ENCODE peak calls at places on chromosomes 12 and 14, in eight cellular contexts. One of them, this sample, is unnamed.

GRCh38 chr12:72511493-72511892 is 239.3 kb downstream of the TRHDE start:
- DNase-seq in neural progenitor cell: no peak
- DNase-seq in CD4-positive, alpha-beta memory T cell: no peak
- DNase-seq in mammary epithelial cell: no peak
- DNase-seq in effector memory CD4-positive, alpha-beta T cell: no peak
- DNase-seq in CD8-positive, alpha-beta T cell: no peak
- DNase-seq in MM.1S: no peak
- DNase-seq in PC-3: peak; percentile 4
- DNase-seq in this sample: no peak

GRCh38 chr14:100376751-100377171 is 53.6 kb downstream of the SLC25A47 start:
- DNase-seq in mammary epithelial cell: peak; percentile 24
- DNase-seq in PC-3: peak; percentile 58
- DNase-seq in CD8-positive, alpha-beta T cell: no peak
- DNase-seq in neural progenitor cell: peak; percentile 65
- DNase-seq in effector memory CD4-positive, alpha-beta T cell: no peak
- DNase-seq in CD4-positive, alpha-beta memory T cell: no peak
- DNase-seq in MM.1S: no peak
- DNase-seq in this sample: no peak

GRCh38 chr14:63893701-63894458 is 41.1 kb downstream of the SYNE2 start:
- DNase-seq in effector memory CD4-positive, alpha-beta T cell: no peak
- DNase-seq in CD4-positive, alpha-beta memory T cell: no peak
- DNase-seq in PC-3: no peak
- DNase-seq in neural progenitor cell: peak; percentile 34
- DNase-seq in MM.1S: no peak
- DNase-seq in mammary epithelial cell: peak; percentile 42
- DNase-seq in CD8-positive, alpha-beta T cell: no peak
- DNase-seq in this sample: peak; percentile 79

GRCh38 chr14:52902971-52903385 is 47.9 kb downstream of the FERMT2 start:
- DNase-seq in PC-3: peak; percentile 45
- DNase-seq in mammary epithelial cell: peak; percentile 29
- DNase-seq in neural progenitor cell: no peak
- DNase-seq in CD8-positive, alpha-beta T cell: no peak
- DNase-seq in CD4-positive, alpha-beta memory T cell: no peak
- DNase-seq in MM.1S: no peak
- DNase-seq in effector memory CD4-positive, alpha-beta T cell: no peak
- DNase-seq in this sample: no peak

GRCh38 chr14:76227450-76228050 is 75.8 kb downstream of the GPATCH2L start:
- DNase-seq in mammary epithelial cell: peak; percentile 78
- DNase-seq in effector memory CD4-positive, alpha-beta T cell: no peak
- DNase-seq in CD8-positive, alpha-beta T cell: no peak
- DNase-seq in PC-3: peak; percentile 81
- DNase-seq in MM.1S: no peak
- DNase-seq in CD4-positive, alpha-beta memory T cell: no peak
- DNase-seq in neural progenitor cell: no peak
- DNase-seq in this sample: no peak

GRCh38 chr14:99975190-99975589 is 90.0 kb upstream of the EVL start:
- DNase-seq in CD8-positive, alpha-beta T cell: no peak
- DNase-seq in neural progenitor cell: no peak
- DNase-seq in effector memory CD4-positive, alpha-beta T cell: no peak
- DNase-seq in MM.1S: no peak
- DNase-seq in CD4-positive, alpha-beta memory T cell: no peak
- DNase-seq in PC-3: no peak
- DNase-seq in mammary epithelial cell: no peak
- DNase-seq in this sample: no peak

GRCh38 chr12:57896437-57897201 is 44.7 kb upstream of the ATP23 start:
- DNase-seq in mammary epithelial cell: no peak
- DNase-seq in CD4-positive, alpha-beta memory T cell: no peak
- DNase-seq in CD8-positive, alpha-beta T cell: no peak
- DNase-seq in PC-3: no peak
- DNase-seq in effector memory CD4-positive, alpha-beta T cell: no peak
- DNase-seq in MM.1S: peak; percentile 31
- DNase-seq in neural progenitor cell: peak; percentile 78
- DNase-seq in this sample: peak; percentile 66

GRCh38 chr12:99670635-99671034 is 23.1 kb downstream of the GARIN6 start:
- DNase-seq in mammary epithelial cell: no peak
- DNase-seq in effector memory CD4-positive, alpha-beta T cell: no peak
- DNase-seq in PC-3: peak; percentile 11
- DNase-seq in CD4-positive, alpha-beta memory T cell: no peak
- DNase-seq in neural progenitor cell: no peak
- DNase-seq in CD8-positive, alpha-beta T cell: no peak
- DNase-seq in MM.1S: no peak
- DNase-seq in this sample: no peak

GRCh38 chr14:105401699-105402098 is 3.4 kb downstream of the TEX22 start:
- DNase-seq in CD8-positive, alpha-beta T cell: no peak
- DNase-seq in neural progenitor cell: no peak
- DNase-seq in mammary epithelial cell: no peak
- DNase-seq in CD4-positive, alpha-beta memory T cell: no peak
- DNase-seq in MM.1S: no peak
- DNase-seq in effector memory CD4-positive, alpha-beta T cell: no peak
- DNase-seq in PC-3: no peak
- DNase-seq in this sample: no peak
- H3K9me3 ChIP-seq in CD8-positive, alpha-beta T cell: no peaks in the 10 kb centered on the region
- H3K9me3 ChIP-seq in neural progenitor cell: peaks cover 8% of the 10 kb centered on the region
- H3K9me3 ChIP-seq in mammary epithelial cell: peaks cover 8% of the 10 kb centered on the region
- H3K9me3 ChIP-seq in CD4-positive, alpha-beta memory T cell: no peaks in the 10 kb centered on the region
- H3K9me3 ChIP-seq in MM.1S: no peaks in the 10 kb centered on the region
- H3K9me3 ChIP-seq in effector memory CD4-positive, alpha-beta T cell: no peaks in the 10 kb centered on the region
- H3K9me3 ChIP-seq in PC-3: no peaks in the 10 kb centered on the region
- H3K9me3 ChIP-seq in this sample: no peaks in the 10 kb centered on the region

GRCh38 chr12:107762874-107763273 is 1.9 kb upstream of the PRDM4 start:
- DNase-seq in CD8-positive, alpha-beta T cell: no peak
- DNase-seq in effector memory CD4-positive, alpha-beta T cell: no peak
- DNase-seq in neural progenitor cell: no peak
- DNase-seq in CD4-positive, alpha-beta memory T cell: no peak
- DNase-seq in PC-3: no peak
- DNase-seq in MM.1S: no peak
- DNase-seq in mammary epithelial cell: no peak
- DNase-seq in this sample: no peak

GRCh38 chr12:107759410-107759809 is 1.5 kb downstream of the PRDM4 start:
- DNase-seq in PC-3: peak; percentile 92
- DNase-seq in neural progenitor cell: peak; percentile 43
- DNase-seq in MM.1S: peak; percentile 74
- DNase-seq in CD4-positive, alpha-beta memory T cell: no peak
- DNase-seq in effector memory CD4-positive, alpha-beta T cell: no peak
- DNase-seq in CD8-positive, alpha-beta T cell: no peak
- DNase-seq in mammary epithelial cell: peak; percentile 89
- DNase-seq in this sample: no peak

GRCh38 chr12:107760817-107761501 is at the start of gene PRDM4:
- DNase-seq in effector memory CD4-positive, alpha-beta T cell: peak; percentile 84
- DNase-seq in mammary epithelial cell: peak; percentile 91
- DNase-seq in CD4-positive, alpha-beta memory T cell: peak; percentile 93
- DNase-seq in MM.1S: peak; percentile 95
- DNase-seq in CD8-positive, alpha-beta T cell: peak; percentile 93
- DNase-seq in PC-3: peak; percentile 98
- DNase-seq in neural progenitor cell: peak; percentile 99
- DNase-seq in this sample: peak; percentile 96

GRCh38 chr12:107761502-107761904 is 566 bp upstream of the PRDM4 start:
- DNase-seq in MM.1S: no peak
- DNase-seq in effector memory CD4-positive, alpha-beta T cell: no peak
- DNase-seq in mammary epithelial cell: no peak
- DNase-seq in neural progenitor cell: peak; percentile 49
- DNase-seq in PC-3: peak; percentile 14
- DNase-seq in CD4-positive, alpha-beta memory T cell: no peak
- DNase-seq in CD8-positive, alpha-beta T cell: peak; percentile 57
- DNase-seq in this sample: no peak

GRCh38 chr12:107760207-107760816 is 625 bp downstream of the PRDM4 start:
- DNase-seq in CD8-positive, alpha-beta T cell: peak; percentile 61
- DNase-seq in CD4-positive, alpha-beta memory T cell: peak; percentile 42
- DNase-seq in PC-3: peak; percentile 33
- DNase-seq in mammary epithelial cell: peak; percentile 21
- DNase-seq in effector memory CD4-positive, alpha-beta T cell: peak; percentile 14
- DNase-seq in MM.1S: peak; percentile 33
- DNase-seq in neural progenitor cell: peak; percentile 50
- DNase-seq in this sample: no peak
- H3K4me1 ChIP-seq in CD8-positive, alpha-beta T cell: peaks cover 31% of the 10 kb centered on the region
- H3K4me1 ChIP-seq in CD4-positive, alpha-beta memory T cell: peaks cover 41% of the 10 kb centered on the region
- H3K4me1 ChIP-seq in PC-3: peaks cover 17% of the 10 kb centered on the region
- H3K4me1 ChIP-seq in mammary epithelial cell: peaks cover 21% of the 10 kb centered on the region
- H3K4me1 ChIP-seq in effector memory CD4-positive, alpha-beta T cell: peaks cover 24% of the 10 kb centered on the region
- H3K4me1 ChIP-seq in MM.1S: peaks cover 14% of the 10 kb centered on the region
- H3K4me1 ChIP-seq in neural progenitor cell: peaks cover 11% of the 10 kb centered on the region
- H3K4me1 ChIP-seq in this sample: peaks cover 22% of the 10 kb centered on the region

DNA sequence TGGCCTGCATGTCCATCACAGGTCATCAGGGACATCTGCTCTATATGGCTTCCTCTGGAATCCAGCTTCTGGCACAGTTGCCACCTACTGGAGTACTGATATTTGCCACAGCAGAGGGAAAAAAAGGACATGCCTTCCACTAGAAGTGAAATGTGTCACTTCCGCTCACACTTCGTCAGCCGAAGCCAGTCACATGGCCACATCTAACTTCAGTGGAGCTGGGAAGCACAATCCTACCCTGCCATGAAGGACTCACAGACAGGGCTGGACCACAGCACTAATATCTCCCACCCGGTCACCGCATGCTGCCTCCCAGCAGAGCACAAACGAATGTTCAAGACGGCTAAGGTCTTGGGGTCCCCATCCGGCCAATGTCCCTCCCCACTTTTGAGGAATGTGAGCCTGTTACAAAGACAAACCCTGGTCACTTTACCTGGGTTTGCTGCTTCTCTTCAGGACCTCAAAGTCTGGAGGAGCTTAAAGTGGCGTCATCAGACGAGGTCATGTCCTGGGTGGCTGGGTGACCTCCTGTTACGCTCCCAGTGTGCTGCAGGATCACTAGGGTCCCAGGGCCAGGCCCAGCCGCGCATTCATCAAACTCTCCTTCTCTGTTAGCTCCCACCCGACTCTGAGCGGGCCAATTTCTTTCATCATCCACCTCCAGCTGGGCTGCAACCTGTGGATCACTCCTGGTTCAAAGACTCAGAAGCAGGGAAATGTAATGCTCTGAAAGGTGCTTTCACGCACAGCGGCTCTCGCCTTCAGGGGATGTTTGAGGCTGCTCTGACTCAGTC is 98.5 kb downstream of the GCH1 start:
- DNase-seq in MM.1S: no peak
- DNase-seq in neural progenitor cell: no peak
- DNase-seq in effector memory CD4-positive, alpha-beta T cell: no peak
- DNase-seq in CD4-positive, alpha-beta memory T cell: no peak
- DNase-seq in mammary epithelial cell: no peak
- DNase-seq in CD8-positive, alpha-beta T cell: no peak
- DNase-seq in PC-3: no peak
- DNase-seq in this sample: no peak
- H3K27ac ChIP-seq in MM.1S: no peak overlapping the region
- H3K27ac ChIP-seq in neural progenitor cell: no peak overlapping the region
- H3K27ac ChIP-seq in effector memory CD4-positive, alpha-beta T cell: no peak overlapping the region
- H3K27ac ChIP-seq in CD4-positive, alpha-beta memory T cell: no peak overlapping the region
- H3K27ac ChIP-seq in mammary epithelial cell: no peak overlapping the region
- H3K27ac ChIP-seq in CD8-positive, alpha-beta T cell: no peak overlapping the region
- H3K27ac ChIP-seq in PC-3: no peak overlapping the region
- H3K27ac ChIP-seq in this sample: no peak overlapping the region

GRCh38 chr12:66156654-66157053 is 13.1 kb downstream of the TMBIM4 start:
- DNase-seq in CD4-positive, alpha-beta memory T cell: no peak
- DNase-seq in PC-3: peak; percentile 59
- DNase-seq in CD8-positive, alpha-beta T cell: no peak
- DNase-seq in mammary epithelial cell: no peak
- DNase-seq in MM.1S: no peak
- DNase-seq in effector memory CD4-positive, alpha-beta T cell: no peak
- DNase-seq in neural progenitor cell: no peak
- DNase-seq in this sample: no peak
- H3K9me3 ChIP-seq in CD4-positive, alpha-beta memory T cell: no peaks in the 10 kb centered on the region
- H3K9me3 ChIP-seq in PC-3: no peaks in the 10 kb centered on the region
- H3K9me3 ChIP-seq in CD8-positive, alpha-beta T cell: no peaks in the 10 kb centered on the region
- H3K9me3 ChIP-seq in mammary epithelial cell: no peaks in the 10 kb centered on the region
- H3K9me3 ChIP-seq in MM.1S: no peaks in the 10 kb centered on the region
- H3K9me3 ChIP-seq in effector memory CD4-positive, alpha-beta T cell: no peaks in the 10 kb centered on the region
- H3K9me3 ChIP-seq in neural progenitor cell: no peaks in the 10 kb centered on the region
- H3K9me3 ChIP-seq in this sample: no peaks in the 10 kb centered on the region

GRCh38 chr12:105935981-105936380 is 202.8 kb downstream of the NUAK1 start:
- DNase-seq in CD4-positive, alpha-beta memory T cell: no peak
- DNase-seq in PC-3: peak; percentile 34
- DNase-seq in MM.1S: no peak
- DNase-seq in mammary epithelial cell: peak; percentile 71
- DNase-seq in effector memory CD4-positive, alpha-beta T cell: no peak
- DNase-seq in neural progenitor cell: no peak
- DNase-seq in CD8-positive, alpha-beta T cell: no peak
- DNase-seq in this sample: no peak

GRCh38 chr12:105936496-105936895 is 202.3 kb downstream of the NUAK1 start:
- DNase-seq in mammary epithelial cell: no peak
- DNase-seq in neural progenitor cell: no peak
- DNase-seq in CD8-positive, alpha-beta T cell: no peak
- DNase-seq in CD4-positive, alpha-beta memory T cell: no peak
- DNase-seq in effector memory CD4-positive, alpha-beta T cell: no peak
- DNase-seq in MM.1S: no peak
- DNase-seq in PC-3: no peak
- DNase-seq in this sample: no peak

GRCh38 chr12:105942316-105942715 is 196.4 kb downstream of the NUAK1 start:
- DNase-seq in MM.1S: no peak
- DNase-seq in PC-3: peak; percentile 21
- DNase-seq in CD4-positive, alpha-beta memory T cell: no peak
- DNase-seq in effector memory CD4-positive, alpha-beta T cell: no peak
- DNase-seq in CD8-positive, alpha-beta T cell: no peak
- DNase-seq in neural progenitor cell: no peak
- DNase-seq in mammary epithelial cell: no peak
- DNase-seq in this sample: no peak

GRCh38 chr12:105935106-105935505 is 203.6 kb downstream of the NUAK1 start:
- DNase-seq in effector memory CD4-positive, alpha-beta T cell: no peak
- DNase-seq in mammary epithelial cell: peak; percentile 72
- DNase-seq in PC-3: peak; percentile 30
- DNase-seq in neural progenitor cell: no peak
- DNase-seq in CD8-positive, alpha-beta T cell: no peak
- DNase-seq in MM.1S: no peak
- DNase-seq in CD4-positive, alpha-beta memory T cell: no peak
- DNase-seq in this sample: no peak

DNA sequence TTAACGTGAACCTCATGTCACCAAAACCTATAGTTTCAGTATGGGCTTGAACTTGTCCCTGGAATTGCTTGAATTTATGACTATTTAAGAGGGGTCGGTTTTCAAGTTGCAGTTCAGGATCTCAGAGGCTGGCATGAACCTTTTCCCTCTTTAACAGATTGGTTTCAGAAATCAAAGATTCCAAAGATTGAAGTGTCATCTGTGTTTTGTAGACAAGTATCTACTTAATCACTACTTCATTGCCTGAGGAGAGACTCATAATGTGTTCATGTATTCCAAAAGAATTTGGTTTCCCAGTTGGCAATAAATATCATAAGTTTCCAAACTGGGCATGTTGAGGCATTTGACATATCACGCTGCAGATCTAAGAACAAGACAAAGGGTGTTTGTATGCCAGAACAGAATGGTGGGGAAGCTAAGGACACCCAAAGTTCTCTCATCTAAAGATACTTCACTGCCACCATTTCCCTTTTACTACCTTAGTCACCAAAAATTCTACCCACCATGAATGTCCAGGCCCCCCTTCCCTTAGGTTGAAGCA is 199.5 kb downstream of the NUAK1 start:
- DNase-seq in PC-3: no peak
- DNase-seq in neural progenitor cell: no peak
- DNase-seq in mammary epithelial cell: peak; percentile 93
- DNase-seq in effector memory CD4-positive, alpha-beta T cell: no peak
- DNase-seq in MM.1S: no peak
- DNase-seq in CD4-positive, alpha-beta memory T cell: no peak
- DNase-seq in CD8-positive, alpha-beta T cell: no peak
- DNase-seq in this sample: no peak
- H3K4me1 ChIP-seq in PC-3: peaks cover 15% of the 10 kb centered on the region
- H3K4me1 ChIP-seq in neural progenitor cell: no peaks in the 10 kb centered on the region
- H3K4me1 ChIP-seq in mammary epithelial cell: peaks cover 66% of the 10 kb centered on the region
- H3K4me1 ChIP-seq in effector memory CD4-positive, alpha-beta T cell: no peaks in the 10 kb centered on the region
- H3K4me1 ChIP-seq in MM.1S: no peaks in the 10 kb centered on the region
- H3K4me1 ChIP-seq in CD4-positive, alpha-beta memory T cell: no peaks in the 10 kb centered on the region
- H3K4me1 ChIP-seq in CD8-positive, alpha-beta T cell: no peaks in the 10 kb centered on the region
- H3K4me1 ChIP-seq in this sample: peaks cover 18% of the 10 kb centered on the region